ENCODE peak calls at places on chromosome 6, in four cellular contexts. One of them, this sample, is unnamed.

GRCh38 chr6:157209865-157210530 is 113.3 kb downstream of the TMEM242 start:
- DNase-seq in HFF-Myc: no peak
- DNase-seq in Kasumi-1: no peak
- DNase-seq in glomerular endothelial cell: no peak
- DNase-seq in this sample: no peak

GRCh38 chr6:36312854-36313627 is 23.6 kb downstream of the BNIP5 start:
- DNase-seq in HFF-Myc: no peak
- DNase-seq in Kasumi-1: peak; percentile 69
- DNase-seq in glomerular endothelial cell: no peak
- DNase-seq in this sample: no peak

GRCh38 chr6:107128577-107128976 is 13.3 kb upstream of the BEND3 start:
- DNase-seq in glomerular endothelial cell: no peak
- DNase-seq in Kasumi-1: no peak
- DNase-seq in HFF-Myc: no peak
- DNase-seq in this sample: no peak

GRCh38 chr6:163288066-163288465 is 126.5 kb upstream of the QKI start:
- DNase-seq in glomerular endothelial cell: no peak
- DNase-seq in HFF-Myc: no peak
- DNase-seq in Kasumi-1: no peak
- DNase-seq in this sample: no peak

GRCh38 chr6:15299430-15300131 is 53.7 kb downstream of the JARID2 start:
- DNase-seq in glomerular endothelial cell: no peak
- DNase-seq in HFF-Myc: no peak
- DNase-seq in Kasumi-1: peak; percentile 98
- DNase-seq in this sample: no peak

GRCh38 chr6:44041461-44042260 is 85.6 kb downstream of the MRPL14 start:
- DNase-seq in glomerular endothelial cell: peak; percentile 48
- DNase-seq in Kasumi-1: peak; percentile 88
- DNase-seq in HFF-Myc: peak; percentile 93
- DNase-seq in this sample: no peak

GRCh38 chr6:56752009-56752408 is 109.3 kb upstream of the DST start:
- DNase-seq in glomerular endothelial cell: no peak
- DNase-seq in HFF-Myc: no peak
- DNase-seq in Kasumi-1: no peak
- DNase-seq in this sample: no peak

GRCh38 chr6:72748759-72749158 is 126.9 kb downstream of the KCNQ5 start:
- DNase-seq in glomerular endothelial cell: no peak
- DNase-seq in Kasumi-1: no peak
- DNase-seq in HFF-Myc: peak; percentile 74
- DNase-seq in this sample: peak; percentile 27

GRCh38 chr6:166598441-166599138 is 12.1 kb upstream of the RAMACL start:
- DNase-seq in HFF-Myc: peak; percentile 59
- DNase-seq in Kasumi-1: no peak
- DNase-seq in glomerular endothelial cell: peak; percentile 98
- DNase-seq in this sample: no peak

GRCh38 chr6:134235937-134236751 is 81.8 kb downstream of the SGK1 start:
- DNase-seq in Kasumi-1: peak; percentile 81
- DNase-seq in glomerular endothelial cell: peak; percentile 47
- DNase-seq in HFF-Myc: no peak
- DNase-seq in this sample: no peak

GRCh38 chr6:89145962-89146747 is at the start of gene PM20D2:
- DNase-seq in HFF-Myc: peak; percentile 11
- DNase-seq in Kasumi-1: peak; percentile 76
- DNase-seq in glomerular endothelial cell: no peak
- DNase-seq in this sample: peak; percentile 46

GRCh38 chr6:116330511-116330910 is 40.2 kb upstream of the DSE start:
- DNase-seq in Kasumi-1: no peak
- DNase-seq in glomerular endothelial cell: no peak
- DNase-seq in HFF-Myc: no peak
- DNase-seq in this sample: no peak

GRCh38 chr6:89146748-89147715 is 1.2 kb downstream of the PM20D2 start:
- DNase-seq in HFF-Myc: peak; percentile 12
- DNase-seq in glomerular endothelial cell: no peak
- DNase-seq in Kasumi-1: peak; percentile 31
- DNase-seq in this sample: peak; percentile 21

GRCh38 chr6:35663447-35664235 is 25.1 kb downstream of the FKBP5 start:
- DNase-seq in Kasumi-1: no peak
- DNase-seq in glomerular endothelial cell: no peak
- DNase-seq in HFF-Myc: no peak
- DNase-seq in this sample: no peak

GRCh38 chr6:154878866-154879491 is 116.1 kb upstream of the TIAM2 start:
- DNase-seq in HFF-Myc: no peak
- DNase-seq in glomerular endothelial cell: no peak
- DNase-seq in Kasumi-1: no peak
- DNase-seq in this sample: no peak

GRCh38 chr6:130632897-130633296 is 194.3 kb upstream of the SMLR1 start:
- DNase-seq in Kasumi-1: no peak
- DNase-seq in HFF-Myc: no peak
- DNase-seq in glomerular endothelial cell: no peak
- DNase-seq in this sample: no peak

GRCh38 chr6:3816251-3816650 is 32.9 kb upstream of the FAM50B start:
- DNase-seq in Kasumi-1: no peak
- DNase-seq in HFF-Myc: no peak
- DNase-seq in glomerular endothelial cell: no peak
- DNase-seq in this sample: no peak

GRCh38 chr6:31660224-31660997 is at the start of gene C6orf47:
- DNase-seq in Kasumi-1: peak; percentile 77
- DNase-seq in HFF-Myc: no peak
- DNase-seq in glomerular endothelial cell: no peak
- DNase-seq in this sample: peak; percentile 58

GRCh38 chr6:93423542-93423941 is 4.2 kb upstream of the EPHA7 start:
- DNase-seq in glomerular endothelial cell: no peak
- DNase-seq in Kasumi-1: peak; percentile 24
- DNase-seq in HFF-Myc: no peak
- DNase-seq in this sample: no peak

GRCh38 chr6:166381733-166382499 is 824 bp downstream of the MPC1 start:
- DNase-seq in Kasumi-1: peak; percentile 67
- DNase-seq in glomerular endothelial cell: no peak
- DNase-seq in HFF-Myc: no peak
- DNase-seq in this sample: no peak

GRCh38 chr6:37088897-37089296 is 81.1 kb upstream of the PIM1 start:
- DNase-seq in Kasumi-1: no peak
- DNase-seq in glomerular endothelial cell: no peak
- DNase-seq in HFF-Myc: no peak
- DNase-seq in this sample: no peak

GRCh38 chr6:41049955-41050354 is 3.0 kb upstream of the APOBEC2 start:
- DNase-seq in Kasumi-1: no peak
- DNase-seq in glomerular endothelial cell: no peak
- DNase-seq in HFF-Myc: no peak
- DNase-seq in this sample: no peak

GRCh38 chr6:88780714-88781389 is 182.6 kb downstream of the RNGTT start:
- DNase-seq in HFF-Myc: peak; percentile 45
- DNase-seq in glomerular endothelial cell: peak; percentile 51
- DNase-seq in Kasumi-1: peak; percentile 72
- DNase-seq in this sample: peak; percentile 51

GRCh38 chr6:170283212-170284081 is 7.4 kb downstream of the DLL1 start:
- DNase-seq in glomerular endothelial cell: no peak
- DNase-seq in Kasumi-1: no peak
- DNase-seq in HFF-Myc: no peak
- DNase-seq in this sample: no peak

GRCh38 chr6:96304997-96305396 is 216.6 kb upstream of the UFL1 start:
- DNase-seq in HFF-Myc: no peak
- DNase-seq in glomerular endothelial cell: no peak
- DNase-seq in Kasumi-1: no peak
- DNase-seq in this sample: no peak

GRCh38 chr6:441126-441920 is 49.8 kb downstream of the IRF4 start:
- DNase-seq in glomerular endothelial cell: no peak
- DNase-seq in HFF-Myc: no peak
- DNase-seq in Kasumi-1: no peak
- DNase-seq in this sample: no peak

GRCh38 chr6:7052441-7052936 is 55.3 kb upstream of the RREB1 start:
- DNase-seq in HFF-Myc: no peak
- DNase-seq in glomerular endothelial cell: no peak
- DNase-seq in Kasumi-1: peak; percentile 50
- DNase-seq in this sample: no peak

GRCh38 chr6:18350728-18351127 is 36.4 kb upstream of the RNF144B start:
- DNase-seq in glomerular endothelial cell: no peak
- DNase-seq in Kasumi-1: peak; percentile 24
- DNase-seq in HFF-Myc: no peak
- DNase-seq in this sample: no peak

GRCh38 chr6:131640100-131640499 is 3.0 kb downstream of the ENPP3 start:
- DNase-seq in glomerular endothelial cell: no peak
- DNase-seq in Kasumi-1: no peak
- DNase-seq in HFF-Myc: no peak
- DNase-seq in this sample: no peak

GRCh38 chr6:165799736-165800135 is 136.7 kb upstream of the PDE10A start:
- DNase-seq in glomerular endothelial cell: no peak
- DNase-seq in Kasumi-1: no peak
- DNase-seq in HFF-Myc: no peak
- DNase-seq in this sample: no peak

GRCh38 chr6:34484899-34485298 is 19.0 kb downstream of the PACSIN1 start:
- DNase-seq in HFF-Myc: no peak
- DNase-seq in glomerular endothelial cell: no peak
- DNase-seq in Kasumi-1: no peak
- DNase-seq in this sample: no peak

GRCh38 chr6:42571611-42572342 is 7.9 kb downstream of the UBR2 start:
- DNase-seq in HFF-Myc: no peak
- DNase-seq in glomerular endothelial cell: no peak
- DNase-seq in Kasumi-1: no peak
- DNase-seq in this sample: no peak

GRCh38 chr6:107729098-107729497 is 95.0 kb downstream of the SCML4 start:
- DNase-seq in HFF-Myc: no peak
- DNase-seq in glomerular endothelial cell: no peak
- DNase-seq in Kasumi-1: no peak
- DNase-seq in this sample: no peak

GRCh38 chr6:33787336-33787953 is 1.5 kb downstream of the LEMD2 start:
- DNase-seq in HFF-Myc: no peak
- DNase-seq in glomerular endothelial cell: no peak
- DNase-seq in Kasumi-1: no peak
- DNase-seq in this sample: no peak

GRCh38 chr6:5665173-5665572 is 341.6 kb downstream of the NRN1 start:
- DNase-seq in Kasumi-1: no peak
- DNase-seq in HFF-Myc: no peak
- DNase-seq in glomerular endothelial cell: no peak
- DNase-seq in this sample: no peak

GRCh38 chr6:31270788-31271640 is 878 bp downstream of the HLA-C start:
- DNase-seq in Kasumi-1: no peak
- DNase-seq in glomerular endothelial cell: no peak
- DNase-seq in HFF-Myc: no peak
- DNase-seq in this sample: no peak

This sample was measured in DMS 273 treated with DMSO at 0.1 percent for 48 hours.